ENCODE peak calls at places on chromosomes 16 and 17, in six cellular contexts. G is RWPE2; K is kidney epithelial cell; F is type B pancreatic cell; Z is CD8-positive, alpha-beta T cell; O is GM10248. H is an unnamed sample.

GRCh38 chr17:39208893-39209292 is 8.8 kb downstream of the RPL19 start:
- DNase-seq in G (no peak), K (no peak), F (no peak), Z (peak), O (peak), H (peak)

GRCh38 chr16:89815639-89816348 is 653 bp downstream of the FANCA start:
- DNase-seq in G (no peak), K (no peak), F (no peak), Z (no peak), O (peak), H (no peak)

GRCh38 chr16:56911771-56912541 is 20.0 kb upstream of the HERPUD1 start:
- DNase-seq in G (no peak), K (no peak), F (no peak), Z (no peak), O (peak), H (peak)

GRCh38 chr17:50841949-50842354 is 6.6 kb downstream of the WFIKKN2 start:
- DNase-seq in G (no peak), K (no peak), F (peak), Z (peak), O (peak), H (no peak)

GRCh38 chr16:74608944-74609343 is 2.0 kb upstream of the GLG1 start:
- DNase-seq in G (no peak), K (no peak), F (no peak), Z (peak), O (no peak), H (no peak)

GRCh38 chr16:17544785-17545184 is 74.0 kb upstream of the XYLT1 start:
- DNase-seq in G (no peak), K (no peak), F (no peak), Z (peak), O (no peak), H (no peak)

GRCh38 chr16:75676909-75677308 is at the start of gene CPHXL2:
- DNase-seq in G (no peak), K (no peak), F (no peak), Z (no peak), O (no peak), H (no peak)

GRCh38 chr16:5062790-5063765 is 2.7 kb downstream of the C16orf89 start:
- DNase-seq in G (peak), K (no peak), F (no peak), Z (no peak), O (no peak), H (no peak)

GRCh38 chr16:68786685-68787418 is 49.8 kb downstream of the CDH1 start:
- DNase-seq in G (no peak), K (no peak), F (no peak), Z (no peak), O (no peak), H (no peak)

GRCh38 chr16:53085539-53086450 is 31.0 kb downstream of the CHD9 start:
- DNase-seq in G (no peak), K (no peak), F (no peak), Z (no peak), O (no peak), H (no peak)

GRCh38 chr16:1884155-1884760 is 12.3 kb upstream of the MEIOB start:
- DNase-seq in G (no peak), K (no peak), F (no peak), Z (no peak), O (no peak), H (no peak)

GRCh38 chr16:23333034-23333579 is 31.0 kb downstream of the SCNN1B start:
- DNase-seq in G (no peak), K (no peak), F (no peak), Z (no peak), O (no peak), H (no peak)

GRCh38 chr16:73054732-73055481 is 7.0 kb upstream of the ZFHX3 start:
- DNase-seq in G (no peak), K (no peak), F (no peak), Z (no peak), O (no peak), H (no peak)

GRCh38 chr17:72079700-72080099 is 41.1 kb upstream of the SOX9 start:
- DNase-seq in G (no peak), K (no peak), F (no peak), Z (no peak), O (no peak), H (no peak)

GRCh38 chr17:73710095-73710592 is 65.9 kb upstream of the SDK2 start:
- DNase-seq in G (no peak), K (no peak), F (peak), Z (peak), O (peak), H (no peak)

GRCh38 chr17:28579526-28579925 is 2.8 kb upstream of the ALDOC start:
- DNase-seq in G (no peak), K (no peak), F (no peak), Z (no peak), O (peak), H (no peak)

GRCh38 chr17:2867441-2868424 is 71.5 kb downstream of the RAP1GAP2 start:
- DNase-seq in G (no peak), K (no peak), F (no peak), Z (no peak), O (no peak), H (no peak)

GRCh38 chr17:37607637-37608368 is 1.4 kb downstream of the SYNRG start:
- DNase-seq in G (no peak), K (no peak), F (no peak), Z (peak), O (peak), H (peak)

GRCh38 chr16:76639685-76640289 is 362.6 kb downstream of the CNTNAP4 start:
- DNase-seq in G (no peak), K (no peak), F (no peak), Z (no peak), O (no peak), H (no peak)

GRCh38 chr17:59361386-59361785 is 29.9 kb downstream of the YPEL2 start:
- DNase-seq in G (no peak), K (no peak), F (no peak), Z (no peak), O (no peak), H (no peak)

GRCh38 chr17:6761817-6762216 is 6.0 kb downstream of the XAF1 start:
- DNase-seq in G (no peak), K (no peak), F (no peak), Z (no peak), O (no peak), H (no peak)

GRCh38 chr17:16406742-16407674 is 8.4 kb upstream of the TRPV2 start:
- DNase-seq in G (no peak), K (no peak), F (no peak), Z (no peak), O (peak), H (no peak)

GRCh38 chr17:77516902-77517301 is 376.1 kb downstream of the SEC14L1 start:
- DNase-seq in G (no peak), K (peak), F (no peak), Z (no peak), O (no peak), H (no peak)

GRCh38 chr17:41580651-41581365 is 5.9 kb downstream of the KRT14 start:
- DNase-seq in G (no peak), K (no peak), F (no peak), Z (no peak), O (no peak), H (no peak)

GRCh38 chr17:82445542-82445941 is 5.0 kb downstream of the CYBC1 start:
- DNase-seq in G (no peak), K (no peak), F (no peak), Z (no peak), O (no peak), H (no peak)
- TF ChIP-seq CTCF in G (no peak), K (no peak), F (no peak), Z (no peak), O (no peak), H (no peak)

DNA sequence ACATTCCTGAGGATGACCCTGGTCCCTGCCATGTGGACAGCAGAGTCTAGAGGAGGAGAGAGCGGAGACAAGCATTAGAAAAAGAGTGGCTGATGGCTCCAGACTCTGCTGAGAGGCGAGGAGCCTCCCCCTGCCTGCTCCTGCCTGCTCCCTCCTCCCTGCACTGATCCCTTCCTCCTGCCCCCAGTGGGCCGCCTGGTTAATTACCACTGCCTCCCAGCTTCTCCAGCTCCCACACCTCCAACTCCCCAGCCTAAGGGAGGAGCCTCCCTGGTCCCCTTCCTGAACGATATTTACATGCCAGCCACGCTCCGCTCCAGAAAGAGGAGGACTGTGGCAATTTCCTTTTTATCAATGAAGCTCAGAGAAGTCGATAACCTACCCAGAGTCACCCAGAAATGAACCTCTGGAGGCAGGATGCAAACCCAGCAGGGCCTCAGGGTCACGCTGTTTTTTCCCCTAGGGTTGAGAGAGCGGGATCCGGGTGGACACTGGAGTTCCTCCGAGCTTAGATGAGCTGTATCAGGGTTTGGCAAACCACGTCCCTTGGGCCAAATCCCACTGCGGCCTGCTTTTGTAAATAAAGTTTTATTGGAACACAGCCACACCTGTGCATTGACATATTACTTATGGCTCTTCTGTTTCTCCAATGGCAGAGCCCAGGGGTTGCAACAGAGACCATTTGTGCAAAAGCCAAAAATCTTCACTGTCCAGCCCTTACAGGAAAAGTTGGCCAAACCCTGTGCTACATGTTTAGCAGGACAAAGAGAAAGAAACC is 27.1 kb upstream of the JPH3 start:
- DNase-seq in G (no peak), K (no peak), F (no peak), Z (no peak), O (no peak), H (no peak)
- TF ChIP-seq CTCF in G (peak), K (peak), F (peak), Z (no peak), O (no peak), H (no peak)

GRCh38 chr17:18949566-18949965 is 2.4 kb upstream of the SLC5A10 start:
- DNase-seq in G (no peak), K (no peak), F (no peak), Z (no peak), O (no peak), H (no peak)

GRCh38 chr17:18954321-18954720 is 2.4 kb downstream of the SLC5A10 start:
- DNase-seq in G (no peak), K (no peak), F (no peak), Z (no peak), O (no peak), H (no peak)

GRCh38 chr17:18953231-18953728 is 1.3 kb downstream of the SLC5A10 start:
- DNase-seq in G (no peak), K (no peak), F (no peak), Z (no peak), O (no peak), H (no peak)

GRCh38 chr17:18950944-18951905 is 740 bp upstream of the SLC5A10 start:
- DNase-seq in G (no peak), K (peak), F (no peak), Z (no peak), O (no peak), H (no peak)

GRCh38 chr17:18951941-18952842 is at the start of gene SLC5A10:
- DNase-seq in G (no peak), K (no peak), F (no peak), Z (no peak), O (no peak), H (no peak)
- TF ChIP-seq CTCF in G (peak), K (peak), F (peak), Z (no peak), O (no peak), H (no peak)

GRCh38 chr16:85912271-85912974 is 13.5 kb downstream of the IRF8 start:
- DNase-seq in G (no peak), K (no peak), F (no peak), Z (no peak), O (no peak), H (no peak)
- TF ChIP-seq CTCF in G (no peak), K (no peak), F (no peak), Z (no peak), O (no peak), H (no peak)

GRCh38 chr17:8255499-8255898 is 6.4 kb downstream of the PFAS start:
- DNase-seq in G (no peak), K (no peak), F (no peak), Z (no peak), O (no peak), H (no peak)
- TF ChIP-seq CTCF in G (no peak), K (no peak), F (no peak), Z (no peak), O (no peak), H (no peak)

DNA sequence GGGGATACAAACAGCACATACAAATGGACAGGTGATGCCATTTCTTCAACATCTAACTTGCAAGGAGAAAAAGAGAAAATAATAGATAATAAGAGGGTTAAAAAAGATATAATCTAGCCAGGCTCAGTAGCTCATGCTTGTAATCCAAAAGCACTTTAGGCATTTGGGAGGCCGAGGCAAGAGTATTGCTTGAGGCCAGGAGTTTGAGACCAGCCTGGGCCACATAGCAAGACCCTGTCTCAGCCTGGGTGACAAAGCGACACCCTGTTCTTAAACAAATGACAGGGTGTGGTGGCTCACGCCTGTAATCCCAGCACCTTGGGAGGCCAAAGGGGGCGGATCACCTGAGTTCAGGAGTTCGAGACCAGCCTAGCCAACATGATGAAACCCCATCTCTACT is 19.3 kb downstream of the C16orf87 start:
- DNase-seq in G (no peak), K (no peak), F (no peak), Z (no peak), O (no peak), H (no peak)
- TF ChIP-seq CTCF in G (no peak), K (no peak), F (no peak), Z (no peak), O (no peak), H (no peak)

GRCh38 chr17:62627904-62628603 is 584 bp downstream of the MRC2 start:
- DNase-seq in G (no peak), K (no peak), F (no peak), Z (peak), O (peak), H (no peak)

GRCh38 chr17:62626719-62627218 is 701 bp upstream of the MRC2 start:
- DNase-seq in G (no peak), K (no peak), F (peak), Z (no peak), O (peak), H (no peak)

GRCh38 chr17:62628845-62629555 is 1.5 kb downstream of the MRC2 start:
- DNase-seq in G (no peak), K (no peak), F (no peak), Z (no peak), O (peak), H (no peak)

GRCh38 chr17:62625870-62626200 is 1.6 kb upstream of the MRC2 start:
- DNase-seq in G (no peak), K (no peak), F (no peak), Z (no peak), O (no peak), H (no peak)

GRCh38 chr17:62627219-62627903 is at the start of gene MRC2:
- DNase-seq in G (peak), K (no peak), F (peak), Z (no peak), O (peak), H (no peak)
- TF ChIP-seq CTCF in G (peak), K (no peak), F (peak), Z (no peak), O (no peak), H (no peak)

DNA sequence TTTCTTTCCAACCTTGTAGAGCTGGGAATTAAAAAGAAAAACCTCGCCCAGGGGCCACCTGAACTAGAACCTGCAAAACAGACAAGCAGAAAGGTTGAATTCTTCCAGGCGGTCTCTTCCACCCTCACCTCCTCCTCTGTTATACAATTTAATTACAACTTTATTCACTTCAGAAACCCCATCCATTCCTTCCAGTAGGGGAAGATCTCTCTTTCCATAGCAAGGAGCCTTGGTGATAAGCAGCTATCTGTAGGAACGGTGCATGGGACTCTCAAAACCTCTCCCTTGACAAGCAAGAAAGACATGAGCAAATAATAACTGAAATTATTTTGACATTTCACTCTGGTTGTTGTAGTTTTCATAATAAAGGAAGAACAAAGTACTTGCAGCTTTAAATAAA is 176.0 kb downstream of the RBFOX1 start:
- DNase-seq in G (no peak), K (no peak), F (no peak), Z (no peak), O (no peak), H (no peak)
- TF ChIP-seq CTCF in G (no peak), K (no peak), F (peak), Z (no peak), O (no peak), H (no peak)

GRCh38 chr17:79301469-79301868 is 226.8 kb downstream of the ENGASE start:
- DNase-seq in G (no peak), K (no peak), F (no peak), Z (no peak), O (no peak), H (no peak)
- TF ChIP-seq CTCF in G (no peak), K (no peak), F (no peak), Z (no peak), O (no peak), H (no peak)